ENCODE peak calls at places on chromosome 6, in nine cellular contexts. W is coronary artery, N is neural progenitor cell, P is heart left ventricle, F is WERI-Rb-1, Z is body of pancreas, B is A549, T is thoracic aorta, A is adrenal gland. Q is an unnamed sample.

GRCh38 chr6:99604161-99605073 is 2.2 kb upstream of the PRDM13 start:
- DNase-seq in W (no peak), N (peak), P (no peak), F (no peak), Z (no peak), B (no peak), T (no peak), A (no peak), Q (no peak)

GRCh38 chr6:154732538-154732823 is 735 bp upstream of the SCAF8 start:
- DNase-seq in W (no peak), N (peak), P (no peak), F (peak), Z (no peak), B (no peak), T (no peak), A (no peak), Q (no peak)

GRCh38 chr6:136920858-136921520 is 1.1 kb upstream of the SLC35D3 start:
- DNase-seq in W (no peak), N (peak), P (no peak), F (peak), Z (peak), B (peak), T (no peak), A (no peak), Q (no peak)

GRCh38 chr6:72553531-72554202 is 68.2 kb upstream of the KCNQ5 start:
- DNase-seq in W (no peak), N (no peak), P (no peak), F (no peak), Z (no peak), B (peak), T (no peak), A (no peak), Q (no peak)

GRCh38 chr6:108565091-108565766 is 4.5 kb downstream of the FOXO3 start:
- DNase-seq in W (no peak), N (no peak), P (no peak), F (no peak), Z (no peak), B (no peak), T (no peak), A (no peak), Q (no peak)

GRCh38 chr6:142945446-142946180 is 637 bp upstream of the HIVEP2 start:
- DNase-seq in W (no peak), N (peak), P (peak), F (peak), Z (peak), B (peak), T (no peak), A (peak), Q (no peak)

GRCh38 chr6:11718461-11718860 is 60.1 kb downstream of the ADTRP start:
- DNase-seq in W (no peak), N (no peak), P (no peak), F (no peak), Z (no peak), B (no peak), T (no peak), A (no peak), Q (no peak)

GRCh38 chr6:41894366-41895299 is 542 bp downstream of the USP49 start:
- DNase-seq in W (no peak), N (peak), P (no peak), F (peak), Z (no peak), B (no peak), T (peak), A (peak), Q (no peak)

GRCh38 chr6:100370265-100370664 is 94.5 kb downstream of the SIM1 start:
- DNase-seq in W (no peak), N (no peak), P (no peak), F (no peak), Z (no peak), B (no peak), T (no peak), A (no peak), Q (no peak)

GRCh38 chr6:46221221-46221793 is 50.5 kb upstream of the ENPP5 start:
- DNase-seq in W (no peak), N (peak), P (no peak), F (no peak), Z (no peak), B (peak), T (no peak), A (no peak), Q (no peak)

GRCh38 chr6:148200302-148200701 is 142.3 kb upstream of the SASH1 start:
- DNase-seq in W (no peak), N (no peak), P (no peak), F (peak), Z (peak), B (no peak), T (no peak), A (peak), Q (no peak)

GRCh38 chr6:72418495-72418894 is 203.4 kb upstream of the KCNQ5 start:
- DNase-seq in W (no peak), N (peak), P (no peak), F (peak), Z (no peak), B (no peak), T (no peak), A (no peak), Q (no peak)

GRCh38 chr6:113697642-113698410 is 159.3 kb upstream of the MARCKS start:
- DNase-seq in W (no peak), N (no peak), P (no peak), F (no peak), Z (no peak), B (no peak), T (no peak), A (no peak), Q (no peak)

GRCh38 chr6:35810831-35811698 is 5.9 kb downstream of the LHFPL5 start:
- DNase-seq in W (no peak), N (no peak), P (no peak), F (no peak), Z (no peak), B (peak), T (no peak), A (no peak), Q (no peak)

GRCh38 chr6:5486214-5486613 is 224.9 kb downstream of the FARS2 start:
- DNase-seq in W (no peak), N (no peak), P (no peak), F (no peak), Z (no peak), B (no peak), T (no peak), A (no peak), Q (no peak)

GRCh38 chr6:170453586-170454511 is 99.3 kb downstream of the PSMB1 start:
- DNase-seq in W (no peak), N (no peak), P (no peak), F (no peak), Z (no peak), B (no peak), T (no peak), A (no peak), Q (no peak)

GRCh38 chr6:107704377-107705013 is 119.6 kb downstream of the SCML4 start:
- DNase-seq in W (no peak), N (peak), P (no peak), F (no peak), Z (peak), B (peak), T (no peak), A (peak), Q (no peak)

GRCh38 chr6:132675749-132676148 is 16.8 kb upstream of the TAAR1 start:
- DNase-seq in W (no peak), N (no peak), P (no peak), F (no peak), Z (no peak), B (no peak), T (no peak), A (no peak), Q (no peak)

GRCh38 chr6:24125980-24126379 is at the start of gene NRSN1:
- DNase-seq in W (no peak), N (peak), P (peak), F (peak), Z (peak), B (no peak), T (no peak), A (no peak), Q (no peak)

GRCh38 chr6:55528624-55529023 is 50.4 kb downstream of the HMGCLL1 start:
- DNase-seq in W (no peak), N (peak), P (no peak), F (peak), Z (peak), B (peak), T (no peak), A (no peak), Q (no peak)

GRCh38 chr6:132961610-132962009 is 147.2 kb downstream of the RPS12 start:
- DNase-seq in W (no peak), N (peak), P (no peak), F (no peak), Z (no peak), B (no peak), T (no peak), A (no peak), Q (no peak)

GRCh38 chr6:131519670-131520436 is 53.2 kb upstream of the ARG1 start:
- DNase-seq in W (no peak), N (peak), P (no peak), F (peak), Z (peak), B (peak), T (no peak), A (peak), Q (no peak)

GRCh38 chr6:42507901-42508300 is 55.9 kb upstream of the UBR2 start:
- DNase-seq in W (no peak), N (no peak), P (no peak), F (no peak), Z (no peak), B (no peak), T (no peak), A (no peak), Q (no peak)

GRCh38 chr6:163494279-163494727 is 79.8 kb downstream of the QKI start:
- DNase-seq in W (no peak), N (no peak), P (no peak), F (no peak), Z (no peak), B (no peak), T (no peak), A (peak), Q (no peak)

GRCh38 chr6:105793132-105793531 is 293.0 kb upstream of the PRDM1 start:
- DNase-seq in W (no peak), N (no peak), P (no peak), F (no peak), Z (no peak), B (no peak), T (no peak), A (no peak), Q (no peak)

GRCh38 chr6:52284131-52284459 is 447 bp downstream of the MCM3 start:
- DNase-seq in W (no peak), N (peak), P (peak), F (peak), Z (peak), B (no peak), T (no peak), A (peak), Q (peak)

GRCh38 chr6:114058435-114058834 is 87.5 kb upstream of the HDAC2 start:
- DNase-seq in W (no peak), N (no peak), P (no peak), F (no peak), Z (no peak), B (no peak), T (no peak), A (no peak), Q (no peak)

GRCh38 chr6:115896538-115897129 is 164.1 kb downstream of the FRK start:
- DNase-seq in W (no peak), N (peak), P (no peak), F (no peak), Z (no peak), B (peak), T (no peak), A (peak), Q (no peak)

GRCh38 chr6:18473765-18474164 is 86.6 kb downstream of the RNF144B start:
- DNase-seq in W (no peak), N (no peak), P (no peak), F (no peak), Z (no peak), B (no peak), T (no peak), A (no peak), Q (no peak)

GRCh38 chr6:169212436-169212835 is 41.2 kb downstream of the THBS2 start:
- DNase-seq in W (no peak), N (no peak), P (no peak), F (no peak), Z (no peak), B (no peak), T (no peak), A (no peak), Q (no peak)

GRCh38 chr6:135655055-135655454 is 157.5 kb upstream of the AHI1 start:
- DNase-seq in W (no peak), N (no peak), P (no peak), F (no peak), Z (no peak), B (no peak), T (no peak), A (no peak), Q (no peak)
- H3K4me3 ChIP-seq in W (no peak), N (no peak), P (no peak), F (no peak), Z (no peak), B (no peak), T (no peak), A (no peak), Q (no peak)

GRCh38 chr6:69915346-69915745 is 49.0 kb downstream of the COL19A1 start:
- DNase-seq in W (no peak), N (peak), P (no peak), F (no peak), Z (no peak), B (no peak), T (no peak), A (no peak), Q (no peak)

GRCh38 chr6:69917834-69918233 is 51.5 kb downstream of the COL19A1 start:
- DNase-seq in W (no peak), N (no peak), P (no peak), F (no peak), Z (no peak), B (no peak), T (no peak), A (no peak), Q (no peak)

GRCh38 chr6:69918766-69919165 is 52.4 kb downstream of the COL19A1 start:
- DNase-seq in W (no peak), N (no peak), P (no peak), F (no peak), Z (no peak), B (no peak), T (no peak), A (no peak), Q (no peak)

GRCh38 chr6:69913361-69913760 is 47.0 kb downstream of the COL19A1 start:
- DNase-seq in W (no peak), N (no peak), P (no peak), F (no peak), Z (no peak), B (no peak), T (no peak), A (no peak), Q (no peak)

DNA sequence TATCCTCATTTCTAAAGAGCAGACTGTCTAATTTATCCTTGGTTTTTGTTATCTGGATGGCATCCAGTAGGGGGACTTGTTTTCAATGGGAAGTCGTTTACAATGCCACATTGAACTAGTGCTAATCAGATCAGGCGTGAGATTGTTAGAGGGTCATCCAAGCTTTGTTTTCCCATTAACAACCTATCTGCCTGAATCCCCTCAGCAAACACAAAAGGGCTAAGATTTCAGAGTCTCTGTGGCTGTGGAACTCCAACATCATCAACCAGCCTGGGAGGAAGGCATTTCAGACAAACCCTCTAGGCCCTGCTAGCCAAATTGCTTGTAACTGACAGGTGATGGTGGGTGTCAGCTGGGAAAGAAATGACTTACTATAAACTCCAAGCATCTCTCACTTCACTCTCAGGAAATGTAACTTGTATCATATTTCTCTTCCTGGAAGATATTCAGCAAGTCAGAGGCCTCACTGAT is 47.7 kb downstream of the COL19A1 start:
- DNase-seq in W (no peak), N (peak), P (no peak), F (no peak), Z (no peak), B (no peak), T (no peak), A (no peak), Q (no peak)
- TF ChIP-seq CTCF in W (no peak), N (peak), P (no peak), F (no peak), Z (no peak), B (no peak), T (no peak), A (no peak), Q (no peak)

GRCh38 chr6:44051516-44051915 is 75.7 kb downstream of the MRPL14 start:
- DNase-seq in W (no peak), N (no peak), P (no peak), F (no peak), Z (no peak), B (no peak), T (no peak), A (peak), Q (no peak)
- H3K27ac ChIP-seq in W (peak), N (no peak), P (no peak), F (no peak), Z (no peak), B (peak), T (peak), A (peak), Q (peak)

GRCh38 chr6:15413558-15414257 is 167.8 kb downstream of the JARID2 start:
- DNase-seq in W (no peak), N (no peak), P (no peak), F (peak), Z (no peak), B (no peak), T (no peak), A (no peak), Q (no peak)
- H3K4me3 ChIP-seq in W (no peak), N (no peak), P (no peak), F (no peak), Z (no peak), B (no peak), T (no peak), A (no peak), Q (no peak)

DNA sequence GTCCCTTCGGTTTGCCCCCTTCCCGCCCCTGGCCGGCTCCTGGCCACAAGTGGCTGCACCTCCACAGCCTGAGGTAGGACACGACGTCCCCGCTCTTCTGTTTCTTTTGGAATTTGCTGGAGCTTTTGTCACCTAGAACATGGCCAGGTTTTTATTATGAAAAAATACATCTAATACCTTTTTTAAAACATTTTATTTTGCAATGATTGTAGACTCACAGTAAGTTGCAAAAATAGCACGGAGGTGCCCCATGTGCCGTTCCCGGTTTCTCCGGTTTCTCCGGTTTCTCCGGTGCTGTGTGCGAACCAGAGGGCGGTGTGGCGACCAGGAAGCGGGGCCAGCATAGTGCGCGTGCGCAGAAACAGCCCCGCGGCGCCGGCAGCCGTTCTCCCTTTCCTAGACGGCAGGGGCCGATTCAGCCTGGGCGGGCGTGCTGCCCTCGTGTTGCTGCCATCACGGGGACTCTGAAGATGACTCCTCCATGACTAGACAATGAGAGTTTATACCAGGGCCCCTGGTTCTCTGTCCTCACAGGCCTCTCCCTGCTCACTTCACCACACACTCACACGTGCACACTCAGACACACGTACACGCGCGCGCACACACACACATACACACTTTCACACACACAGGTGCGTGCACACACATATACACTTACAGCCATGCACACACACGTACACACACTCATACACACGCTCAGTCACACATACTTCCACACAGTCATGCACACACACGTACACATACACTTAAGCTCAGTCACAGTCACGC is 102.1 kb downstream of the TMEM242 start:
- DNase-seq in W (peak), N (no peak), P (peak), F (no peak), Z (peak), B (peak), T (no peak), A (peak), Q (peak)
- TF ChIP-seq CTCF in W (no peak), N (no peak), P (peak), F (no peak), Z (peak), B (no peak), T (no peak), A (no peak), Q (peak)

GRCh38 chr6:110265273-110265672 is 85.0 kb downstream of the CDC40 start:
- DNase-seq in W (no peak), N (no peak), P (no peak), F (no peak), Z (no peak), B (no peak), T (no peak), A (no peak), Q (no peak)
- H3K27ac ChIP-seq in W (no peak), N (no peak), P (no peak), F (no peak), Z (no peak), B (no peak), T (no peak), A (no peak), Q (no peak)

GRCh38 chr6:53284901-53285300 is 63.8 kb downstream of the ELOVL5 start:
- DNase-seq in W (no peak), N (no peak), P (no peak), F (no peak), Z (no peak), B (no peak), T (no peak), A (no peak), Q (no peak)
- H3K4me3 ChIP-seq in W (no peak), N (no peak), P (no peak), F (no peak), Z (no peak), B (no peak), T (no peak), A (no peak), Q (no peak)

GRCh38 chr6:16238057-16238657 is at the start of gene GMPR:
- DNase-seq in W (peak), N (peak), P (peak), F (peak), Z (peak), B (no peak), T (peak), A (peak), Q (peak)

GRCh38 chr6:16239090-16239797 is 857 bp downstream of the GMPR start:
- DNase-seq in W (peak), N (peak), P (peak), F (peak), Z (peak), B (no peak), T (peak), A (no peak), Q (peak)

GRCh38 chr6:16239798-16240123 is 1.4 kb downstream of the GMPR start:
- DNase-seq in W (no peak), N (peak), P (peak), F (no peak), Z (no peak), B (no peak), T (no peak), A (peak), Q (no peak)

GRCh38 chr6:16237242-16237641 is 1.1 kb upstream of the GMPR start:
- DNase-seq in W (no peak), N (no peak), P (no peak), F (no peak), Z (no peak), B (no peak), T (no peak), A (no peak), Q (no peak)

DNA sequence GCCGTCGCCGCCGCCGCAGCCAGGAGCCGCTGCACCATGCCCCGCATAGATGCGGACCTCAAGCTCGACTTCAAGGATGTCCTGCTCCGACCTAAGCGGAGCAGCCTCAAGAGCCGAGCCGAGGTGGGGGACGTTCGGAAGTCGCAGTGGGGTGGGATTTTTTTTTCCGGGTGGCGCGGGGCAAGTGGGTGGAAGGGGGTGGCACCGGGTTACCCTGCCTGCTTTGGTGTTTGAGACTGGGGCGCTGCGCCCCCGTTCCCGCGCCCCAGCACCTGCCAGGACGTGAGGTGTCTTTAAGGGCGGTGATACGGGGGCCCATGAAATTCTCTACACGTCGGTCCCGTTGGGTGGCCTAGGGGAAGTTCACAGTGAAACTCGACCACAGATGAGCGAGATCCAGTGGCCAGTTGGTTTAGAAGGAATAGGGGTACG is 287 bp downstream of the GMPR start:
- DNase-seq in W (peak), N (no peak), P (no peak), F (no peak), Z (no peak), B (no peak), T (no peak), A (no peak), Q (no peak)
- TF ChIP-seq CTCF in W (no peak), N (no peak), P (peak), F (no peak), Z (no peak), B (no peak), T (no peak), A (no peak), Q (no peak)

DNA sequence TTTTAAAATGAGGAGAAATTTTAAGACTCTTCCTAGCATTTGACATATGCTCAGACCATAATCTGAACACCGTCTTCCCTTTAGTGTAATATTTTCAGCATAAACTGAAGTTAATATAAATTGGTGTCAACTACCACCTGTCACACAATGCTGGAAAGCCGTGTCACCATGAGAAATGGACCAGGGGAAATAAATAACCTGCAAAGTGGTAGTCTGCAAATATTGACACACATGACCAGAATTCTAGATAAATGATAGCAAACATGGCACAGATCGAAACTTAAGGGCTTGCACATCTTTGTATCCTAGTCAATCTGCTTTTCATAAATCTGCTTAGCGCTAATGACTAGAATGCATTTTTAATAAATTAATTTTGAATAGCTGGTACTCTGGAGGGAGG is 191.9 kb downstream of the CD83 start:
- DNase-seq in W (no peak), N (no peak), P (no peak), F (no peak), Z (no peak), B (no peak), T (no peak), A (no peak), Q (no peak)
- H3K27ac ChIP-seq in W (no peak), N (no peak), P (no peak), F (peak), Z (no peak), B (no peak), T (no peak), A (no peak), Q (no peak)